ENCODE peak calls at places on chromosomes 1 and 21, in six cellular contexts. One of them, this sample, is unnamed.
A peak's percentile ranks its signal among the peaks of the same experiment; 100 is the strongest.

GRCh38 chr21:42733037-42733632 is 79.7 kb downstream of the PDE9A start:
- DNase-seq in aorta: no peak
- DNase-seq in cardiac muscle cell: no peak
- DNase-seq in colonic mucosa: no peak
- DNase-seq in upper lobe of right lung: no peak
- DNase-seq in SK-N-MC: no peak
- DNase-seq in this sample: no peak

GRCh38 chr21:34635307-34635706 is 20.4 kb upstream of the RCAN1 start:
- DNase-seq in aorta: no peak
- DNase-seq in cardiac muscle cell: no peak
- DNase-seq in colonic mucosa: no peak
- DNase-seq in upper lobe of right lung: no peak
- DNase-seq in SK-N-MC: no peak
- DNase-seq in this sample: no peak

GRCh38 chr1:110690966-110691365 is 16.2 kb upstream of the KCNA3 start:
- DNase-seq in SK-N-MC: no peak
- DNase-seq in aorta: no peak
- DNase-seq in colonic mucosa: no peak
- DNase-seq in cardiac muscle cell: no peak
- DNase-seq in upper lobe of right lung: no peak
- DNase-seq in this sample: no peak

GRCh38 chr1:147726161-147726560 is 34.2 kb downstream of the GJA5 start:
- DNase-seq in aorta: no peak
- DNase-seq in colonic mucosa: no peak
- DNase-seq in upper lobe of right lung: no peak
- DNase-seq in cardiac muscle cell: no peak
- DNase-seq in SK-N-MC: no peak
- DNase-seq in this sample: no peak

GRCh38 chr1:165375623-165376022 is 19.1 kb upstream of the LMX1A start:
- DNase-seq in SK-N-MC: no peak
- DNase-seq in cardiac muscle cell: no peak
- DNase-seq in aorta: no peak
- DNase-seq in upper lobe of right lung: no peak
- DNase-seq in colonic mucosa: no peak
- DNase-seq in this sample: no peak

GRCh38 chr21:28762357-28762735 is 230.3 kb downstream of the LTN1 start:
- DNase-seq in upper lobe of right lung: no peak
- DNase-seq in aorta: no peak
- DNase-seq in SK-N-MC: no peak
- DNase-seq in cardiac muscle cell: no peak
- DNase-seq in colonic mucosa: no peak
- DNase-seq in this sample: no peak

GRCh38 chr1:51518033-51518729 is 885 bp downstream of the EPS15 start:
- DNase-seq in upper lobe of right lung: peak; percentile 73
- DNase-seq in SK-N-MC: no peak
- DNase-seq in cardiac muscle cell: peak; percentile 33
- DNase-seq in aorta: peak; percentile 79
- DNase-seq in colonic mucosa: peak; percentile 85
- DNase-seq in this sample: peak; percentile 16

GRCh38 chr1:168693197-168693871 is 35.7 kb downstream of the DPT start:
- DNase-seq in colonic mucosa: peak; percentile 76
- DNase-seq in cardiac muscle cell: no peak
- DNase-seq in upper lobe of right lung: no peak
- DNase-seq in aorta: no peak
- DNase-seq in SK-N-MC: no peak
- DNase-seq in this sample: no peak

GRCh38 chr1:167720965-167721616 is 691 bp upstream of the MPZL1 start:
- DNase-seq in upper lobe of right lung: no peak
- DNase-seq in cardiac muscle cell: peak; percentile 41
- DNase-seq in SK-N-MC: no peak
- DNase-seq in aorta: no peak
- DNase-seq in colonic mucosa: peak; percentile 62
- DNase-seq in this sample: no peak

GRCh38 chr1:90715334-90715733 is 1.8 kb downstream of the BARHL2 start:
- DNase-seq in cardiac muscle cell: no peak
- DNase-seq in SK-N-MC: no peak
- DNase-seq in colonic mucosa: no peak
- DNase-seq in upper lobe of right lung: no peak
- DNase-seq in aorta: no peak
- DNase-seq in this sample: no peak
- H3K9me3 ChIP-seq in cardiac muscle cell: no peaks in the 10 kb centered on the region
- H3K9me3 ChIP-seq in SK-N-MC: no peaks in the 10 kb centered on the region
- H3K9me3 ChIP-seq in colonic mucosa: no peaks in the 10 kb centered on the region
- H3K9me3 ChIP-seq in upper lobe of right lung: no peaks in the 10 kb centered on the region
- H3K9me3 ChIP-seq in aorta: no peaks in the 10 kb centered on the region
- H3K9me3 ChIP-seq in this sample: peaks cover 4% of the 10 kb centered on the region

GRCh38 chr21:21997390-21998333 is 999.5 kb downstream of the NCAM2 start:
- DNase-seq in SK-N-MC: peak; percentile 66
- DNase-seq in colonic mucosa: no peak
- DNase-seq in cardiac muscle cell: no peak
- DNase-seq in upper lobe of right lung: no peak
- DNase-seq in aorta: no peak
- DNase-seq in this sample: no peak
- H3K9me3 ChIP-seq in SK-N-MC: no peaks in the 10 kb centered on the region
- H3K9me3 ChIP-seq in colonic mucosa: no peaks in the 10 kb centered on the region
- H3K9me3 ChIP-seq in cardiac muscle cell: no peaks in the 10 kb centered on the region
- H3K9me3 ChIP-seq in upper lobe of right lung: no peaks in the 10 kb centered on the region
- H3K9me3 ChIP-seq in aorta: no peaks in the 10 kb centered on the region
- H3K9me3 ChIP-seq in this sample: no peaks in the 10 kb centered on the region

DNA sequence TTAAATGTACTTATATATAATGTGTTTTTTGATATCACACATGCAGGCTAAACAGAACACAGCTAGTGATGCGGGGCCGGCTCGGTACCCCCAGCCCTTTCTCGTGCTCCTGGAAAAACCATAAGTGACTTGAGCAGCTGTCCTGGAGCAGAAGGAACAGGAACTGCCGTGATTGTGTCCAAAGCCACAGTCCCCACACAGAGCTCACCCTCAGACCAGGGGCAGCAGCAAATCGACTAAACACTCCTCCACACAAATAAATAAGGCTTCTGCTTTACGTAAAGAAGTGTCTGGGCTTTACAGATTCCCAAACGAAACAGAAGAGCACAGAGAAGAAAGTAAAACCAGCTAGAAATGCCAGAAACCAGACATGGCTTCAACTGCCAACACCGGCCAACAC is 9.6 kb downstream of the UBE2J2 start:
- DNase-seq in colonic mucosa: no peak
- DNase-seq in aorta: no peak
- DNase-seq in upper lobe of right lung: no peak
- DNase-seq in SK-N-MC: no peak
- DNase-seq in cardiac muscle cell: no peak
- DNase-seq in this sample: no peak
- H3K9me3 ChIP-seq in colonic mucosa: no peaks in the 10 kb centered on the region
- H3K9me3 ChIP-seq in aorta: no peaks in the 10 kb centered on the region
- H3K9me3 ChIP-seq in upper lobe of right lung: no peaks in the 10 kb centered on the region
- H3K9me3 ChIP-seq in SK-N-MC: no peaks in the 10 kb centered on the region
- H3K9me3 ChIP-seq in cardiac muscle cell: no peaks in the 10 kb centered on the region
- H3K9me3 ChIP-seq in this sample: no peaks in the 10 kb centered on the region

GRCh38 chr1:227673441-227673840 is 61.7 kb downstream of the JMJD4 start:
- DNase-seq in upper lobe of right lung: no peak
- DNase-seq in cardiac muscle cell: no peak
- DNase-seq in aorta: no peak
- DNase-seq in SK-N-MC: no peak
- DNase-seq in colonic mucosa: no peak
- DNase-seq in this sample: no peak
- H3K9me3 ChIP-seq in upper lobe of right lung: peaks cover 72% of the 10 kb centered on the region
- H3K9me3 ChIP-seq in cardiac muscle cell: no peaks in the 10 kb centered on the region
- H3K9me3 ChIP-seq in aorta: peaks cover 19% of the 10 kb centered on the region
- H3K9me3 ChIP-seq in SK-N-MC: peaks cover 3% of the 10 kb centered on the region
- H3K9me3 ChIP-seq in colonic mucosa: no peaks in the 10 kb centered on the region
- H3K9me3 ChIP-seq in this sample: peaks cover 17% of the 10 kb centered on the region

GRCh38 chr21:27104749-27105439 is 138.0 kb upstream of the ADAMTS5 start:
- DNase-seq in aorta: no peak
- DNase-seq in upper lobe of right lung: no peak
- DNase-seq in cardiac muscle cell: no peak
- DNase-seq in colonic mucosa: no peak
- DNase-seq in SK-N-MC: no peak
- DNase-seq in this sample: no peak
- H3K9me3 ChIP-seq in aorta: no peaks in the 10 kb centered on the region
- H3K9me3 ChIP-seq in upper lobe of right lung: no peaks in the 10 kb centered on the region
- H3K9me3 ChIP-seq in cardiac muscle cell: no peaks in the 10 kb centered on the region
- H3K9me3 ChIP-seq in colonic mucosa: no peaks in the 10 kb centered on the region
- H3K9me3 ChIP-seq in SK-N-MC: no peaks in the 10 kb centered on the region
- H3K9me3 ChIP-seq in this sample: no peaks in the 10 kb centered on the region

GRCh38 chr1:227583354-227583753 is 20.0 kb downstream of the ZNF678 start:
- DNase-seq in aorta: no peak
- DNase-seq in cardiac muscle cell: no peak
- DNase-seq in colonic mucosa: no peak
- DNase-seq in upper lobe of right lung: no peak
- DNase-seq in SK-N-MC: no peak
- DNase-seq in this sample: no peak
- H3K9me3 ChIP-seq in aorta: no peaks in the 10 kb centered on the region
- H3K9me3 ChIP-seq in cardiac muscle cell: no peaks in the 10 kb centered on the region
- H3K9me3 ChIP-seq in colonic mucosa: no peaks in the 10 kb centered on the region
- H3K9me3 ChIP-seq in upper lobe of right lung: peaks cover 3% of the 10 kb centered on the region
- H3K9me3 ChIP-seq in SK-N-MC: peaks cover 12% of the 10 kb centered on the region
- H3K9me3 ChIP-seq in this sample: no peaks in the 10 kb centered on the region

GRCh38 chr1:93111561-93111960 is 32.5 kb downstream of the MTF2 start:
- DNase-seq in cardiac muscle cell: no peak
- DNase-seq in SK-N-MC: no peak
- DNase-seq in upper lobe of right lung: no peak
- DNase-seq in aorta: no peak
- DNase-seq in colonic mucosa: no peak
- DNase-seq in this sample: no peak

GRCh38 chr1:93109578-93109977 is 30.5 kb downstream of the MTF2 start:
- DNase-seq in cardiac muscle cell: no peak
- DNase-seq in SK-N-MC: no peak
- DNase-seq in colonic mucosa: no peak
- DNase-seq in upper lobe of right lung: no peak
- DNase-seq in aorta: no peak
- DNase-seq in this sample: no peak

GRCh38 chr1:93111065-93111464 is 32.0 kb downstream of the MTF2 start:
- DNase-seq in colonic mucosa: no peak
- DNase-seq in upper lobe of right lung: no peak
- DNase-seq in aorta: no peak
- DNase-seq in SK-N-MC: no peak
- DNase-seq in cardiac muscle cell: no peak
- DNase-seq in this sample: no peak

GRCh38 chr1:93108335-93108734 is 29.3 kb downstream of the MTF2 start:
- DNase-seq in colonic mucosa: no peak
- DNase-seq in upper lobe of right lung: no peak
- DNase-seq in SK-N-MC: no peak
- DNase-seq in aorta: no peak
- DNase-seq in cardiac muscle cell: no peak
- DNase-seq in this sample: no peak

GRCh38 chr1:93107395-93107794 is 28.3 kb downstream of the MTF2 start:
- DNase-seq in cardiac muscle cell: no peak
- DNase-seq in aorta: no peak
- DNase-seq in colonic mucosa: no peak
- DNase-seq in SK-N-MC: no peak
- DNase-seq in upper lobe of right lung: no peak
- DNase-seq in this sample: no peak
- H3K9me3 ChIP-seq in cardiac muscle cell: no peaks in the 10 kb centered on the region
- H3K9me3 ChIP-seq in aorta: no peaks in the 10 kb centered on the region
- H3K9me3 ChIP-seq in colonic mucosa: no peaks in the 10 kb centered on the region
- H3K9me3 ChIP-seq in SK-N-MC: no peaks in the 10 kb centered on the region
- H3K9me3 ChIP-seq in upper lobe of right lung: no peaks in the 10 kb centered on the region
- H3K9me3 ChIP-seq in this sample: no peaks in the 10 kb centered on the region

This sample was measured in T-helper 17 cell.